ENCODE peak calls at places on chromosome 20, in six cellular contexts. P is heart right ventricle, C is left lung, K is lower lobe of right lung, F is HepG2, E is left ventricle myocardium inferior. J is an unnamed sample. For H3K4me1, the result is how much of the 10 kb centered on the place peaks cover.

GRCh38 chr20:46631874-46632446 is 19.3 kb downstream of the SLC13A3 start:
- DNase-seq in E (no peak), C (no peak), F (no peak), K (no peak), P (no peak), J (no peak)

GRCh38 chr20:52172392-52173047 is 19.1 kb downstream of the ZFP64 start:
- DNase-seq in K (no peak), E (no peak), F (no peak), P (no peak), C (no peak), J (no peak)

GRCh38 chr20:31713312-31714049 is 9.2 kb downstream of the BCL2L1 start:
- DNase-seq in F (peak), E (peak), P (peak), C (no peak), K (peak), J (peak)

GRCh38 chr20:24838551-24839530 is 110.2 kb upstream of the CST7 start:
- DNase-seq in C (no peak), K (no peak), F (no peak), P (no peak), E (no peak), J (no peak)

GRCh38 chr20:53786445-53787267 is 193.0 kb upstream of the ZNF217 start:
- DNase-seq in E (no peak), F (peak), K (no peak), C (no peak), P (no peak), J (no peak)

GRCh38 chr20:56628015-56628872 is 862 bp upstream of the TFAP2C start:
- DNase-seq in P (no peak), F (no peak), K (no peak), E (no peak), C (peak), J (peak)

GRCh38 chr20:37319120-37319717 is 26.7 kb upstream of the SRC start:
- DNase-seq in F (no peak), K (no peak), E (no peak), C (no peak), P (no peak), J (no peak)

GRCh38 chr20:60224914-60225313 is 266.7 kb downstream of the CDH26 start:
- DNase-seq in F (peak), E (no peak), K (no peak), C (no peak), P (no peak), J (no peak)

GRCh38 chr20:54346269-54346668 is 129.1 kb upstream of the DOK5 start:
- DNase-seq in P (no peak), E (no peak), K (no peak), C (no peak), F (no peak), J (no peak)

GRCh38 chr20:37856932-37857660 is 45.8 kb upstream of the VSTM2L start:
- DNase-seq in P (no peak), F (no peak), C (no peak), K (no peak), E (no peak), J (no peak)

GRCh38 chr20:25147716-25148115 is 47.8 kb upstream of the ENTPD6 start:
- DNase-seq in P (no peak), F (no peak), E (no peak), C (peak), K (no peak), J (no peak)

GRCh38 chr20:6665621-6666345 is 101.7 kb upstream of the BMP2 start:
- DNase-seq in E (no peak), C (no peak), P (no peak), K (no peak), F (peak), J (no peak)

GRCh38 chr20:38108438-38109024 is 56.5 kb downstream of the TGM2 start:
- DNase-seq in E (peak), F (no peak), P (peak), K (no peak), C (no peak), J (no peak)

GRCh38 chr20:37690626-37691369 is 3.0 kb upstream of the CTNNBL1 start:
- DNase-seq in F (no peak), C (no peak), E (no peak), P (no peak), K (no peak), J (no peak)

GRCh38 chr20:45345104-45345936 is 2.9 kb downstream of the SDC4 start:
- DNase-seq in C (peak), F (no peak), K (peak), E (no peak), P (no peak), J (peak)

GRCh38 chr20:41392871-41393704 is 26.5 kb upstream of the EMILIN3 start:
- DNase-seq in K (peak), C (no peak), F (no peak), P (peak), E (peak), J (no peak)

GRCh38 chr20:20573797-20574196 is 138.6 kb downstream of the RALGAPA2 start:
- DNase-seq in E (no peak), P (no peak), C (no peak), K (no peak), F (no peak), J (no peak)

GRCh38 chr20:7291946-7292345 is 524.5 kb downstream of the BMP2 start:
- DNase-seq in F (no peak), E (no peak), C (no peak), P (no peak), K (no peak), J (no peak)

GRCh38 chr20:1431158-1431557 is 35.5 kb downstream of the NSFL1C start:
- DNase-seq in K (no peak), P (no peak), E (no peak), F (no peak), C (no peak), J (no peak)

GRCh38 chr20:31693987-31694661 is 28.5 kb downstream of the BCL2L1 start:
- DNase-seq in P (no peak), E (no peak), F (no peak), K (no peak), C (no peak), J (no peak)

GRCh38 chr20:32021091-32021490 is 10.9 kb downstream of the CCM2L start:
- DNase-seq in K (no peak), E (no peak), P (no peak), C (no peak), F (no peak), J (no peak)

GRCh38 chr20:54525906-54526596 is 50.7 kb downstream of the DOK5 start:
- DNase-seq in P (no peak), F (no peak), K (no peak), E (no peak), C (no peak), J (no peak)

GRCh38 chr20:50188879-50189680 is 1.6 kb upstream of the CEBPB start:
- DNase-seq in C (peak), F (peak), P (no peak), E (no peak), K (peak), J (no peak)

GRCh38 chr20:1274485-1275313 is 8.6 kb downstream of the SNPH start:
- DNase-seq in C (no peak), E (no peak), K (no peak), P (no peak), F (no peak), J (no peak)

GRCh38 chr20:61350500-61351250 is 98.6 kb downstream of the CDH4 start:
- DNase-seq in K (no peak), E (no peak), F (no peak), P (no peak), C (no peak), J (no peak)

GRCh38 chr20:60095456-60095855 is 137.2 kb downstream of the CDH26 start:
- DNase-seq in C (no peak), E (no peak), P (peak), K (no peak), F (no peak), J (no peak)

GRCh38 chr20:4171538-4172116 is 156.3 kb upstream of the RNF24 start:
- DNase-seq in P (no peak), C (no peak), F (peak), K (no peak), E (no peak), J (peak)

GRCh38 chr20:14732996-14733395 is 395.6 kb upstream of the FLRT3 start:
- DNase-seq in E (no peak), P (no peak), K (no peak), F (no peak), C (no peak), J (no peak)

GRCh38 chr20:1415667-1416468 is 23.0 kb upstream of the FKBP1A start:
- DNase-seq in P (no peak), C (no peak), F (peak), E (no peak), K (no peak), J (no peak)

GRCh38 chr20:8331740-8332412 is 199.8 kb downstream of the PLCB1 start:
- DNase-seq in K (no peak), E (peak), P (no peak), C (no peak), F (peak), J (peak)

GRCh38 chr20:8809107-8809953 is 259.6 kb upstream of the PLCB4 start:
- DNase-seq in E (no peak), K (no peak), F (peak), P (no peak), C (no peak), J (no peak)

DNA sequence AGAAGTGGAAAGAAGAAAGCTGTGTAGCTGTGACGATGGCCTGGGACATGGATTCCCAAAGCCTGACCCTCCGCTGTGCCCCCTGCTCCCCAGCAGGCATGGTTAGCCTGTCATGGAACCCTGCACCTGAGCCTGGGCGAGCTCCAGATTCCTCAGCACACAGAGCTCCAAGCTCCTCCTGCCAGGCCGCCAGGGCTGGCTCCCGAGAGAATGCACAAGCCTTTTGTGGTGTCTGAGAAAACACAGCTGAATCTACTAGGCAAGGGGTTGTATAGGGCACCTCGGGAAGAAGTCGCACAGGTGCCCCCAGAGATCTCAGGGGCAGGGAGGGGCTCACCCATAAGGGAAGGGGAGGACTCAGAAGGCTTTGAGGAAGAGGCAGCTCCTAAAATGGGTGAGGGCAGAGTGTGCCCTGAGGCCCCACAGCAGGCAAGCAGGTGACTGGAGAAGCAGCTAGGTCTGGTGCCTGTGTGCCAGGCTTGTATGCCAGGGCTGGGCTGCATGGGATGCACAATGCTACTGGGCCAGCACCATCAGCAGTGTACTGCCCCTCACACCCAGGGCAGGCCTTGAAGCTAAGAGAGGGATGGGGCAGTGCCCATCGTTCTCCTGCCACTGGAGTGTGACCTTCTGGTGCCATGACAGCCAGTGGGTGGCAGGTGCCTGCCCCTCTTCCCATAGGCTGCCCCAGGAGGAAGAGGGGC is 64.3 kb upstream of the CD93 start:
- DNase-seq in F (no peak), C (no peak), K (no peak), E (no peak), P (peak), J (no peak)
- H3K4me1 ChIP-seq in F (half or more), C (half or more), K (half or more), E (half or more), P (half or more), J (under half)

GRCh38 chr20:9884666-9885065 is 45.8 kb upstream of the PAK5 start:
- DNase-seq in F (no peak), C (no peak), P (no peak), K (no peak), E (no peak), J (no peak)
- TF ChIP-seq CTCF in F (peak), C (no peak), P (no peak), K (no peak), E (no peak), J (no peak)

DNA sequence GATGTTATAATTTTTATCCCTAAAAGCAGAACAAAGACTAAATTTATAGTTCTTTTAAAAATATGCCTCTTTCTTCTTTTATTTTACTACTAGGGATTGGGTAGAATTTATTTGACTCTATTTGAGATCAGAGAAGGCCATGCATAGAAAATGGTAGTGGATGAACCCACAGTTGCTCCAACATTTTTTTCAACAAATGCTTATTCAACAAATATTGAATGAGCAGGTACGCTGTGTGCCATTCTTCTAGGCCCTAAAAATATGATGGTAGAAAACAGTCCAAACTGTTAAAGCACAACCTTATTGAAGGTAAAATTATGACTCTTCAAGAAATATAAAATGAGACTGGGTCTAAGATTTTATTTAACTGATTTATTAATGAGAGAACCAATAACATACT is 30.0 kb downstream of the OTOR start:
- DNase-seq in P (no peak), K (no peak), E (no peak), F (no peak), C (no peak), J (no peak)
- H3K4me1 ChIP-seq in P (under half), K (under half), E (under half), F (under half), C (under half), J (under half)

DNA sequence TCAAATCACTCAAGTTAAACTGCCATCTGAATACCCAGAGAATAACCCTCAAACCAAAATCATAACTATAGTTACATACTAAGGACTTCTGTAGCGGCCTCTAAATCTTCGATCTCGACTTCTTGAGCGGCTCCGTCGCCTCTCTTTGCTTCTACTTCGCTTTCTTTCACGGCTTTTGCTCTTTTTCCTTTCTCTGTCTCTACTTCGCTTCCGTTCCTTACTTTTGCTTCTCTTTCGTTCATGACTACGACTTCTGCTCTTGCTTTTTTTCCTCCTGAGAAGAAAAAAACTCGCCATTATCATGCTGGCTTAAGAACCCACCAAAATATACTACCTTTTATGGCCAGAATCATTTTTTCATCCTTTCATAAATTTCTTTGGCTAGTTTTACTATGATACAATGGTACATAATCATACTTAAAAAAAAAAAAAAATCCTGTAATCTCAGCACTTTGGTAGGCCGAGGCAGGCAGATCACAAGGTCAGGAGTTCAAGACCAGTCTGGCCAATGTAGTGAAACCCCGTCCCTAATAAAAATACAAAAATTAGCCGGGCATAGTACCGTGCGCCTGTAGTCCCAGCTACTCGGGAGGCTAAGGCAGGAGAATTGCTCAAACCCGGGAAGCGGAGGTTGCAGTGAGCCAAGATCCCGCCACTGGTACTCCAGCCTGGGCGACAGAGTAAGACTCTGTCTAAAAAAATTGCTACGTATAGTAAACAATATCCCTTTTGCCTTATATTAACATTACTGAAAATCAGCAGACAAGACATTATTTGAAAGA is 10.0 kb downstream of the RBM39 start:
- DNase-seq in E (no peak), F (no peak), C (no peak), P (no peak), K (no peak), J (no peak)
- TF ChIP-seq CTCF in E (no peak), F (no peak), C (no peak), P (no peak), K (no peak), J (no peak)

GRCh38 chr20:43946206-43946491 is 31.5 kb downstream of the TOX2 start:
- DNase-seq in E (no peak), C (no peak), K (no peak), P (no peak), F (no peak), J (no peak)
- H3K4me1 ChIP-seq in E (under half), C (half or more), K (under half), P (under half), F (under half), J (under half)

DNA sequence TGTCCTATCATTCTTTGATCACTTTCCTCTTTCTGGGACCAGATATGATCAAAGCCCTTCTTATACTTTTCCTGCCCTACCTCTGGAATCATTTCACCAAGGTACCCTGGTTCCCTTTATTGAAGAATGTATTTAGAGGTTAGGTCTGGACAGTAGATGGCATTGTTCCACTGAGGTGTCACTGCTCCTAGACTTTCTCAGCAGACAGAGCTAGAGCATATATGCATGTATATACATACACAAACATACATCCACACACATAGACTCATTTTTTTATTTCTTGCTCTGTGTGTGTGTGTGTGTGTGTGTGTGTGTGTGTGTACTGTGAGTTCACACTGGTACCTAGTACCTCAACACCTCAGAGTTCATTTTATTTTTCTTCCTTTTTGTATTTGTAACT is 40.9 kb downstream of the PTPRA start:
- DNase-seq in K (no peak), E (no peak), P (no peak), F (peak), C (no peak), J (no peak)
- TF ChIP-seq CTCF in K (no peak), E (no peak), P (no peak), F (peak), C (no peak), J (no peak)

DNA sequence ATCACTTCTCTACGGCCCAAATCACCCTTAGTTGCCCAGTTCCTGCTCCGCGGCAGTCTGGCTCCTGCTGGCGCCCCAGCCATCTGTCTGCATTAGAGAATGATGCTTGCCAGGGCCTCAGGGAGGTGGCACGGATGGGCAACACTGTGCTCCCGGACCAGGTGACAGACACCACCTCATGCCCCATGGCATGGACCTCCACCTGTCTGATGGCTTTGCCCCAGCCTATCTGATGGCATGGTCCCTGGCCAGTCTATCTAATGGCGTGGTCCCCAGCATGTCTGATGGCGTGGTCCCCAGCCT is 18.8 kb upstream of the MRGBP start:
- DNase-seq in E (no peak), P (no peak), K (no peak), C (no peak), F (no peak), J (no peak)
- H3K4me1 ChIP-seq in E (under half), P (under half), K (under half), C (under half), F (under half), J (under half)

GRCh38 chr20:58621906-58622548 is 29.1 kb upstream of the STX16 start:
- DNase-seq in E (no peak), K (no peak), C (no peak), P (no peak), F (no peak), J (no peak)
- TF ChIP-seq CTCF in E (no peak), K (no peak), C (no peak), P (peak), F (peak), J (no peak)

J was measured in pancreas.